ENCODE peak calls at places on chromosomes 3 and 15, in nine cellular contexts. F is H7; C is body of pancreas; P is epithelial cell of proximal tubule; V is PC-3; M is stomach; B is transverse colon; Z is Jurkat, Clone E6-1; A is AG10803. G is an unnamed sample.

GRCh38 chr3:157527471-157527881 is 24.3 kb upstream of the VEPH1 start:
- DNase-seq in F (no peak), C (no peak), P (no peak), V (no peak), M (no peak), B (no peak), Z (no peak), A (peak; percentile 60), G (no peak)

GRCh38 chr3:137970914-137971831 is 38.8 kb upstream of the CLDN18 start:
- DNase-seq in F (peak; percentile 51), C (peak; percentile 89), P (no peak), V (peak; percentile 78), M (peak; percentile 93), B (peak; percentile 74), Z (peak; percentile 25), A (peak; percentile 57), G (peak; percentile 56)

GRCh38 chr3:32432045-32432710 is 40.5 kb downstream of the CMTM7 start:
- DNase-seq in F (no peak), C (peak; percentile 39), P (no peak), V (no peak), M (peak; percentile 45), B (no peak), Z (no peak), A (no peak), G (no peak)

GRCh38 chr3:127008236-127008635 is 25.3 kb downstream of the PLXNA1 start:
- DNase-seq in F (no peak), C (no peak), P (no peak), V (no peak), M (no peak), B (no peak), Z (no peak), A (no peak), G (no peak)

GRCh38 chr3:126311338-126311978 is 45.8 kb downstream of the KLF15 start:
- DNase-seq in F (no peak), C (no peak), P (no peak), V (no peak), M (no peak), B (no peak), Z (no peak), A (no peak), G (peak; percentile 50)

GRCh38 chr15:33789141-33789540 is 179.2 kb upstream of the CHRM5 start:
- DNase-seq in F (no peak), C (no peak), P (no peak), V (no peak), M (no peak), B (no peak), Z (no peak), A (peak; percentile 27), G (no peak)

GRCh38 chr3:149004622-149005021 is 13.3 kb downstream of the GYG1 start:
- DNase-seq in F (no peak), C (peak; percentile 48), P (peak; percentile 92), V (peak; percentile 72), M (no peak), B (no peak), Z (no peak), A (peak; percentile 51), G (no peak)

GRCh38 chr3:33482126-33482525 is 41.9 kb upstream of the UBP1 start:
- DNase-seq in F (no peak), C (no peak), P (no peak), V (no peak), M (no peak), B (no peak), Z (no peak), A (peak; percentile 20), G (no peak)

GRCh38 chr15:68379759-68380290 is 52.1 kb downstream of the ITGA11 start:
- DNase-seq in F (no peak), C (no peak), P (no peak), V (no peak), M (peak; percentile 3), B (no peak), Z (peak; percentile 48), A (no peak), G (no peak)

GRCh38 chr3:34387831-34388564 is 589.6 kb downstream of the PDCD6IP start:
- DNase-seq in F (peak; percentile 3), C (no peak), P (no peak), V (peak; percentile 6), M (no peak), B (no peak), Z (no peak), A (no peak), G (no peak)

GRCh38 chr3:28328188-28329151 is 20.1 kb upstream of the ZCWPW2 start:
- DNase-seq in F (no peak), C (no peak), P (no peak), V (peak; percentile 75), M (no peak), B (no peak), Z (peak; percentile 39), A (peak; percentile 27), G (no peak)

GRCh38 chr15:43329222-43329959 is 982 bp downstream of the LCMT2 start:
- DNase-seq in F (peak; percentile 9), C (peak; percentile 30), P (no peak), V (no peak), M (peak; percentile 27), B (peak; percentile 29), Z (no peak), A (no peak), G (peak; percentile 27)

GRCh38 chr3:149371001-149371722 is 6.3 kb downstream of the TM4SF1 start:
- DNase-seq in F (no peak), C (no peak), P (no peak), V (peak; percentile 80), M (no peak), B (no peak), Z (no peak), A (peak; percentile 72), G (no peak)

GRCh38 chr3:133887951-133888703 is 7.6 kb downstream of the RAB6B start:
- DNase-seq in F (peak; percentile 6), C (no peak), P (no peak), V (no peak), M (peak; percentile 18), B (no peak), Z (no peak), A (no peak), G (no peak)

GRCh38 chr15:67158367-67158766 is 93.0 kb downstream of the SMAD3 start:
- DNase-seq in F (no peak), C (no peak), P (no peak), V (no peak), M (no peak), B (no peak), Z (no peak), A (no peak), G (peak; percentile 56)

GRCh38 chr15:67156426-67156825 is 91.0 kb downstream of the SMAD3 start:
- DNase-seq in F (no peak), C (no peak), P (no peak), V (peak; percentile 31), M (no peak), B (no peak), Z (no peak), A (no peak), G (no peak)

GRCh38 chr15:67161412-67161811 is 93.0 kb downstream of the AAGAB start:
- DNase-seq in F (no peak), C (no peak), P (no peak), V (no peak), M (no peak), B (no peak), Z (no peak), A (no peak), G (peak; percentile 24)

GRCh38 chr15:67156834-67157233 is 91.4 kb downstream of the SMAD3 start:
- DNase-seq in F (no peak), C (no peak), P (no peak), V (no peak), M (no peak), B (no peak), Z (no peak), A (no peak), G (no peak)

DNA sequence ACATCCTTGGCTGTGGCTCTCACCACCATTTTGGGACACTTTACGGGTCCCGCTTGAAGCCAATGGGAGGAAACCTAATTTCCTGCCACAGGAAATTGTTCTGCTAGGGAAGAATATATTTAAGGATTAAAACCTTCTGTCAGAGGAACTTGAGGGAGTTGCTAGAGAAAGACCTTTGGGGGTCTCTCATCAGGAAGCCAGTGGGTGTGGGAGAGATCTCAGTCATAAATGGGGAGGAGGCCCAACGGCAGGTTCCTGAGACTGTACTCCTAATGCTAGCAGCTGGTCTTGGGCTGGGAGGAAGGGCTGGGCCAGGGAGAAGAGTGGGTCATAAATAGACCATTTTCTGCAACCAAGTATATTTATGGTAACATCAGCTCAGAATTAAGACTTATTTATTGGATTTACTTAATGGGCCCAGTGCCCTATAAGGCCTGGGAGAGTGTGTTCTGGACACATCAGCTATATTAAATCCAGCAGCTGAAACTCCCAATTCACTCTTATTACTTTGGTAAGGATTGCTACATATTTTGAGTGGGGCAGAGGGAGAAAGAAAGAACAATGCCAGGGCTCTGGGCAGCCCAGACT is 92.5 kb downstream of the SMAD3 start:
- DNase-seq in F (no peak), C (no peak), P (no peak), V (no peak), M (no peak), B (no peak), Z (no peak), A (no peak), G (no peak)
- H3K4me3 ChIP-seq in F (no peak overlapping the region), C (no peak overlapping the region), P (no peak overlapping the region), V (no peak overlapping the region), M (no peak overlapping the region), B (no peak overlapping the region), Z (no peak overlapping the region), A (no peak overlapping the region), G (no peak overlapping the region)

GRCh38 chr15:24848050-24848449 is 106.7 kb upstream of the SNRPN start:
- DNase-seq in F (peak; percentile 37), C (peak; percentile 57), P (no peak), V (peak; percentile 45), M (no peak), B (no peak), Z (no peak), A (peak; percentile 56), G (no peak)
- H3K4me3 ChIP-seq in F (peak overlapping the region; percentile 16), C (no peak overlapping the region), P (peak overlapping the region; percentile 38), V (peak overlapping the region; percentile 66), M (no peak overlapping the region), B (no peak overlapping the region), Z (no peak overlapping the region), A (peak overlapping the region; percentile 54), G (peak overlapping the region; percentile 36)

DNA sequence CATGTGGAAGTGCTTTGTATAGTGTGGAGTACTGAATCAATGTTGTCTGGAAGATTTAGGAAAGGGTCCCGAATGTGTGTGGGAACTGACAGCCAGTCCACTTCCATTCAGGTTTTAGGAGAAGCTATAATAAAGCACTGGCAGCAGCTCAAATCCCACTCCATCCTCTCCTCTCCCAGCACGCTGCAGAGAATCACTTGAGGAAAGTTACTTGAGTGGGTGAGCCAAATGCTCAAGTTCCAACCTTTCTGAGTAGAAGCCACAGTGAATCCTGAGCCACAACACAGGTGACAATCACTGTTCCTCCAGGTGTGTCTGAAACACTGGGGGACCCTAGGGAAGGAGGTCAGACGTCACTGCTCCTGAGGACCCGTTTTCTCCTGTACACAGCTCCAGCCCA is 106.5 kb downstream of the TIGIT start:
- DNase-seq in F (no peak), C (no peak), P (no peak), V (no peak), M (no peak), B (no peak), Z (no peak), A (no peak), G (no peak)
- H3K4me3 ChIP-seq in F (no peak overlapping the region), C (no peak overlapping the region), P (no peak overlapping the region), V (no peak overlapping the region), M (no peak overlapping the region), B (no peak overlapping the region), Z (no peak overlapping the region), A (peak overlapping the region; percentile 1), G (no peak overlapping the region)

DNA sequence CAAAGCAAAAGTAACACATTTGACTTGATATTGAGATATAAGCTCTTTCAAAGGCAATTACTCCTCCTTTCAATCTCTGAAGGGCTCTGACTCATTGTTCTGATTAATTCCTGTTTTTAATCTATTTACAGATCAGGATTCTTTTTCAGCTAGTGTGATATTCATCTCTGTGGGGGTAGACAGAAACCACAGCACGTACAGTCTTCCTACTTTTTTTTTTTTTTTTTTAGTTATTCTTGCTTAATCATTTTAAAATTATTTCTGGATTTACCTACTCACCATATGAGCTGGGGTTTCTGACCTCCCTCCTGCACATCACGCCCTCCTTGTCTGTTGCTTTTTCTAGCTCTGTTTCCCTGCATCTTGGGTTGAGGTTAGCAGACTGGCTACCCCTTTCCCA is 1.4 kb downstream of the CNTN3 start:
- DNase-seq in F (peak; percentile 5), C (no peak), P (no peak), V (peak; percentile 2), M (no peak), B (no peak), Z (no peak), A (peak; percentile 53), G (no peak)
- H3K4me3 ChIP-seq in F (no peak overlapping the region), C (peak overlapping the region; percentile 15), P (peak overlapping the region; percentile 55), V (no peak overlapping the region), M (peak overlapping the region; percentile 41), B (no peak overlapping the region), Z (no peak overlapping the region), A (peak overlapping the region; percentile 81), G (peak overlapping the region; percentile 55)

G was measured in tibial artery.